ENCODE peak calls at places on chromosomes 12 and 14, in ten cellular contexts. F, Z, L, K, T, E, H, D, M and W are unnamed samples.

GRCh38 chr14:74495356-74495755 is 1.8 kb downstream of the ISCA2 start:
- DNase-seq in H (no peak), L (no peak), F (no peak), Z (no peak), E (no peak), D (no peak), K (no peak), M (no peak), T (no peak), W (no peak)

GRCh38 chr14:68949236-68949965 is 29.7 kb downstream of the ACTN1 start:
- DNase-seq in F (no peak), Z (no peak), H (no peak), L (no peak), E (no peak), K (no peak), T (no peak), M (no peak), D (no peak), W (no peak)

GRCh38 chr12:66755727-66756395 is 77.0 kb upstream of the GRIP1 start:
- DNase-seq in Z (no peak), T (no peak), E (no peak), F (no peak), H (no peak), D (no peak), K (no peak), L (no peak), M (no peak), W (no peak)

GRCh38 chr12:92796650-92797049 is 93.9 kb downstream of the PLEKHG7 start:
- DNase-seq in K (no peak), Z (no peak), L (no peak), T (no peak), E (no peak), H (no peak), M (no peak), D (peak), F (no peak), W (no peak)

GRCh38 chr12:22938323-22938722 is 313.4 kb downstream of the ETNK1 start:
- DNase-seq in L (no peak), D (no peak), M (no peak), K (no peak), H (no peak), F (no peak), T (no peak), Z (no peak), E (no peak), W (no peak)

GRCh38 chr12:27163048-27163715 is 80.8 kb upstream of the C12orf71 start:
- DNase-seq in Z (no peak), H (no peak), T (no peak), F (no peak), D (peak), M (no peak), E (peak), K (no peak), L (no peak), W (no peak)

GRCh38 chr12:115010324-115010995 is 326.5 kb upstream of the TBX3 start:
- DNase-seq in H (no peak), Z (no peak), T (no peak), E (no peak), D (no peak), K (no peak), M (no peak), L (no peak), F (no peak), W (no peak)

GRCh38 chr12:9340422-9341259 is 132.4 kb upstream of the PZP start:
- DNase-seq in L (no peak), T (no peak), Z (no peak), M (no peak), F (no peak), E (peak), H (no peak), D (peak), K (no peak), W (no peak)

GRCh38 chr12:55392032-55392795 is 8.1 kb upstream of the OR6C65 start:
- DNase-seq in E (no peak), L (no peak), F (no peak), T (no peak), M (no peak), H (no peak), D (no peak), Z (no peak), K (no peak), W (no peak)

GRCh38 chr14:75522224-75522764 is at the start of gene BATF:
- DNase-seq in Z (peak), M (no peak), L (no peak), F (no peak), D (no peak), E (no peak), T (peak), H (peak), K (peak), W (no peak)

GRCh38 chr12:28374556-28374955 is 184.3 kb downstream of the CCDC91 start:
- DNase-seq in D (peak), M (no peak), E (no peak), Z (no peak), H (no peak), K (no peak), T (no peak), L (peak), F (no peak), W (no peak)

GRCh38 chr12:77510985-77511384 is 319.7 kb upstream of the NAV3 start:
- DNase-seq in M (no peak), D (no peak), L (no peak), F (no peak), T (no peak), K (no peak), H (no peak), Z (no peak), E (no peak), W (no peak)

GRCh38 chr12:58176296-58176869 is 235.0 kb downstream of the ATP23 start:
- DNase-seq in M (no peak), E (peak), L (no peak), F (peak), T (no peak), Z (no peak), K (no peak), D (peak), H (peak), W (peak)

GRCh38 chr14:71626281-71626835 is 305.9 kb upstream of the RGS6 start:
- DNase-seq in M (no peak), L (no peak), H (no peak), D (no peak), Z (no peak), T (no peak), E (no peak), F (no peak), K (no peak), W (no peak)

GRCh38 chr12:112822056-112822455 is 30.5 kb downstream of the RPH3A start:
- DNase-seq in T (no peak), Z (no peak), M (no peak), E (no peak), L (no peak), F (no peak), D (no peak), H (no peak), K (no peak), W (no peak)

GRCh38 chr14:70782361-70782760 is 27.0 kb downstream of the MAP3K9 start:
- DNase-seq in H (no peak), L (peak), T (no peak), M (no peak), D (peak), Z (no peak), E (peak), F (no peak), K (no peak), W (no peak)

GRCh38 chr12:12979731-12980259 is 20.3 kb downstream of the HEBP1 start:
- DNase-seq in D (peak), H (no peak), T (no peak), K (no peak), L (peak), F (no peak), Z (no peak), E (peak), M (no peak), W (no peak)

GRCh38 chr14:54889919-54890318 is 12.7 kb downstream of the GCH1 start:
- DNase-seq in K (no peak), E (no peak), F (no peak), M (no peak), L (no peak), T (no peak), H (no peak), Z (no peak), D (no peak), W (no peak)

GRCh38 chr12:103780093-103780440 is 61.0 kb downstream of the NT5DC3 start:
- DNase-seq in K (no peak), E (peak), T (no peak), H (no peak), F (no peak), D (no peak), L (no peak), M (no peak), Z (no peak), W (no peak)

GRCh38 chr12:7439579-7440505 is 4.1 kb downstream of the CD163L1 start:
- DNase-seq in Z (no peak), H (peak), M (no peak), D (peak), K (peak), L (peak), E (peak), T (no peak), F (no peak), W (no peak)

GRCh38 chr14:85531141-85531593 is 1.2 kb downstream of the FLRT2 start:
- DNase-seq in M (peak), D (peak), E (peak), H (no peak), L (no peak), F (no peak), T (no peak), K (no peak), Z (no peak), W (no peak)

GRCh38 chr14:104888489-104889373 is 23.7 kb downstream of the CEP170B start:
- DNase-seq in L (no peak), K (no peak), F (no peak), D (no peak), E (no peak), T (no peak), Z (no peak), H (no peak), M (peak), W (no peak)

GRCh38 chr14:50801706-50802105 is 29.3 kb downstream of the NIN start:
- DNase-seq in D (peak), F (no peak), M (no peak), K (no peak), T (no peak), L (no peak), Z (no peak), E (peak), H (no peak), W (no peak)

GRCh38 chr12:131381716-131382430 is 329.0 kb upstream of the SFSWAP start:
- DNase-seq in K (no peak), E (no peak), L (no peak), F (no peak), T (no peak), M (no peak), Z (no peak), D (no peak), H (no peak), W (no peak)

GRCh38 chr14:24430143-24430681 is 458 bp downstream of the KHNYN start:
- DNase-seq in T (peak), K (peak), H (peak), E (peak), D (peak), F (no peak), L (peak), Z (peak), M (peak), W (peak)

GRCh38 chr14:93932642-93933041 is 5.5 kb downstream of the FAM181A start:
- DNase-seq in D (no peak), E (no peak), F (no peak), K (no peak), M (no peak), L (no peak), H (no peak), Z (no peak), T (no peak), W (no peak)

GRCh38 chr12:55820679-55821078 is 2.8 kb downstream of the ORMDL2 start:
- DNase-seq in H (no peak), M (no peak), T (no peak), Z (no peak), K (no peak), F (no peak), L (no peak), E (no peak), D (peak), W (no peak)

GRCh38 chr12:130075497-130076076 is 86.7 kb upstream of the FZD10 start:
- DNase-seq in Z (no peak), D (no peak), F (no peak), K (no peak), H (no peak), E (no peak), T (no peak), L (no peak), M (no peak), W (no peak)

GRCh38 chr12:1695836-1696670 is 5.2 kb downstream of the ADIPOR2 start:
- DNase-seq in Z (no peak), K (no peak), H (no peak), M (no peak), E (no peak), D (no peak), F (no peak), L (no peak), T (no peak), W (no peak)

GRCh38 chr12:1696800-1697199 is 5.9 kb downstream of the ADIPOR2 start:
- DNase-seq in L (no peak), H (no peak), T (no peak), M (no peak), K (no peak), E (no peak), F (no peak), Z (no peak), D (no peak), W (no peak)

GRCh38 chr12:1697253-1697652 is 6.4 kb downstream of the ADIPOR2 start:
- DNase-seq in H (no peak), Z (no peak), M (no peak), F (no peak), L (no peak), E (no peak), K (no peak), D (no peak), T (no peak), W (no peak)

GRCh38 chr12:1702708-1703107 is 11.8 kb downstream of the ADIPOR2 start:
- DNase-seq in H (no peak), K (no peak), E (no peak), M (no peak), F (no peak), L (no peak), D (no peak), Z (no peak), T (no peak), W (no peak)

GRCh38 chr12:1698638-1699214 is 7.9 kb downstream of the ADIPOR2 start:
- DNase-seq in M (no peak), H (no peak), Z (no peak), T (no peak), E (no peak), D (no peak), L (no peak), F (no peak), K (no peak), W (no peak)
- TF ChIP-seq CTCF in M (no peak), H (peak), Z (no peak), T (no peak), E (no peak), D (no peak), L (no peak), F (no peak), K (no peak), W (no peak)

DNA sequence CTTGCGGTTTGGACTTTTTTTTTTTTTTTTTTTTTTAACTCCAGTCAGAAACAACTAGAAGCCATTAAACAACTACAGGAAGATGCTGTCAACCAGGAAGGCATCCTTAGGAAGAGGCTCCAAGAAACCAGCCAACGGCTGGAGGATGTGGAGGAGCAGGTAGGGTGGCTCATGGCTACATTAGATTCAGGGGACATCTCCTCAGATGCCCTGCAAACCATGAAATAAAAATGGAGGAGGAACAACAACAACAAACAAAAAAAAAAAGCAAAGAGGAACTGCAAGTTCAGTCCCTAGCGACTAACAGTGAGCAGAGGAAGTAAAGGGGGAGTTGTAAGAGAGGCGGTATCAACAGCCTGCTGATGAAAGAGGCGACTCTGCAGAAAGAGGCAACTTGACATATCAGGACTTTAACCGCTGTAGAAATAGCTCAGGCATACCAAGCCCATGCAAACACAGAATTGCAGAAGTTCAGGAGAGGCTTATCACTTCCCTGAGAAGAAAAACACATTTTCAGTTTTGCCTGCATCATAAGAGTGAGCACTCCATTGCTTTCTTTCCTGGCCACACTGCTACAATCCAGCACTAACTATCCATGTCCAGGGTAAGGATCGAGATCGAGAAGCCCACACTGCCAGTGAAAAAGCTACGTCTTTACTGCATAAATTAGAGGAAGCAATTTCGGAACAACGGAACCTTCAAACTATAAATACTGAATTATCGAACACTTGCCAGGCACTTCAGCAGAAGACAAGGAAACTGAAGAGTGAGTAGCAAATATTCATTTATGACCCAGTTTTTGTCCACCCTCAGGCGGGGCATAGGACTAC is 103.5 kb upstream of the BCAT1 start:
- DNase-seq in Z (peak), H (peak), F (no peak), M (no peak), T (no peak), L (no peak), E (no peak), D (no peak), K (peak), W (no peak)
- TF ChIP-seq CTCF in Z (no peak), H (no peak), F (no peak), M (no peak), T (no peak), L (no peak), E (no peak), D (no peak), K (no peak), W (no peak)

GRCh38 chr14:92458136-92458958 is 55.2 kb upstream of the RIN3 start:
- DNase-seq in K (no peak), T (no peak), F (no peak), E (no peak), M (no peak), H (no peak), D (no peak), Z (no peak), L (no peak), W (no peak)

GRCh38 chr14:92458959-92459478 is 54.6 kb upstream of the RIN3 start:
- DNase-seq in E (no peak), H (no peak), L (no peak), D (no peak), K (no peak), M (no peak), F (no peak), T (no peak), Z (no peak), W (no peak)

GRCh38 chr14:92460916-92461579 is 52.5 kb upstream of the RIN3 start:
- DNase-seq in F (no peak), E (peak), M (peak), L (peak), H (no peak), T (peak), Z (no peak), D (peak), K (no peak), W (no peak)

GRCh38 chr14:92460541-92460915 is 53.1 kb upstream of the RIN3 start:
- DNase-seq in D (no peak), Z (no peak), E (no peak), M (no peak), T (no peak), L (no peak), H (no peak), K (no peak), F (no peak), W (no peak)

GRCh38 chr14:92459479-92460421 is 53.8 kb upstream of the RIN3 start:
- DNase-seq in F (no peak), M (peak), L (no peak), K (no peak), Z (no peak), E (no peak), D (no peak), T (no peak), H (no peak), W (no peak)
- TF ChIP-seq CTCF in F (peak), M (peak), L (no peak), K (no peak), Z (no peak), E (peak), D (peak), T (no peak), H (no peak), W (no peak)

DNA sequence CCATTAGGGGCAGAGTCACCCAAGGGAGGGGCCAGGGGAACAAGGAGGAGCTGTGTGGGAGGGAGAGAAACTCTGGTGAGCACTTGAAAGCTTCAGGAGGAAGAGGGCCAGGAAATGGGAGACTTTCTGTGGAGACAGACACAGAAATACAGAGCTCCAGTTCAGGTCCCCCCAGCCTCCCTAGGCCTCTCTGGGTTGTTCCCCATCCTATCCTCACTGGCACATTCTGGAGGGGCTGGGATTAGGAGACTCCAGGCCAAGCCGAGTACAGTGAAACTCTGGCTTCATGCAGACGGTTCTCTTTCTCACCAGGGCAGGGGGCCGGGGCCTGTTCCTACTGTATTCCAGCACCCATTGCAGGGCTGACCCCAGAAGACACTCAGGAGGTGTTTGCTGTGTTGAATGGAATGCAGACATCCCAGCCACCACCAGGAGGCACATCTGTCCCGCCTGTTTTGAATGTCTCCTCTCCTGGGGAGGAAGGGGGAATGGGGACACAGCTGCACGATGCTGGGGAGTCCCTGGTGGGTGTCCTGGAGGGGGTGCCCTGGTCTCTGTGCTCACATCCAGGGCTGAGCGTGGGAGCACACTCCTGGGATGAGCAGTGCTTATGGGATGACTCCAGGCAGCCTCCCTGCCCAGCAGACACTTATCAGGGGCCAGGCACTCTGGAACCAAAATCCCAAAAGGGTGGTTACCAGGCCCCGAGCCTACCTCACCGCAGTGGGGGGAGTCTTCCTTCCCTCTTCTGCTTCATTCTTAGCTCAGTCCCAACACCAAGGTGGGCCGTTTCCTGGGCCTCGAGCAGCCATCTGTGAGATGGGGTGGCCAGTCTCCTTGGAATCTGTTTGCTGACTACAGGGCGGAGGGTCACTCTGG is 5.5 kb upstream of the KRT84 start:
- DNase-seq in F (peak), M (no peak), K (no peak), D (no peak), E (peak), T (no peak), H (peak), Z (no peak), L (no peak), W (peak)
- TF ChIP-seq CTCF in F (peak), M (peak), K (peak), D (peak), E (peak), T (peak), H (peak), Z (peak), L (peak), W (peak)

GRCh38 chr14:58297412-58297761 is 968 bp upstream of the ARID4A start:
- DNase-seq in T (peak), H (no peak), K (no peak), L (peak), F (no peak), D (no peak), Z (no peak), M (no peak), E (peak), W (no peak)

GRCh38 chr14:58298880-58299664 is 717 bp downstream of the ARID4A start:
- DNase-seq in D (no peak), M (peak), L (no peak), Z (peak), E (no peak), T (peak), H (peak), F (no peak), K (peak), W (peak)

GRCh38 chr14:58298477-58298879 is at the start of gene ARID4A:
- DNase-seq in F (no peak), Z (no peak), K (no peak), D (no peak), H (peak), T (peak), E (no peak), L (no peak), M (peak), W (no peak)

GRCh38 chr14:58296731-58297130 is 1.6 kb upstream of the ARID4A start:
- DNase-seq in H (no peak), L (no peak), M (no peak), F (no peak), K (no peak), E (no peak), D (no peak), Z (no peak), T (no peak), W (no peak)

GRCh38 chr14:58297762-58298476 is 436 bp upstream of the ARID4A start:
- DNase-seq in E (peak), F (peak), Z (peak), K (peak), H (peak), D (peak), M (peak), L (peak), T (peak), W (peak)
- TF ChIP-seq CTCF in E (no peak), F (no peak), Z (no peak), K (no peak), H (no peak), D (peak), M (peak), L (no peak), T (no peak), W (no peak)